ENCODE peak calls at places on chromosomes 3 and 15, in four cellular contexts. Y is AG04450, R is Calu3, T is neural progenitor cell. U is an unnamed sample.

GRCh38 chr3:44065311-44065710 is 176.4 kb upstream of the TOPAZ1 start:
- DNase-seq in Y (no peak), R (peak), T (no peak), U (no peak)

GRCh38 chr3:181705081-181705480 is 6.6 kb upstream of the SOX2 start:
- DNase-seq in Y (no peak), R (no peak), T (peak), U (no peak)

GRCh38 chr3:139120336-139120971 is 75.8 kb upstream of the PRR23C start:
- DNase-seq in Y (peak), R (no peak), T (no peak), U (peak)

GRCh38 chr15:43912991-43913927 is 86.5 kb downstream of the WDR76 start:
- DNase-seq in Y (peak), R (peak), T (no peak), U (no peak)

GRCh38 chr15:47514251-47514652 is 203.1 kb upstream of the SEMA6D start:
- DNase-seq in Y (no peak), R (no peak), T (no peak), U (no peak)

GRCh38 chr3:177126015-177126773 is 71.1 kb downstream of the TBL1XR1 start:
- DNase-seq in Y (no peak), R (no peak), T (no peak), U (no peak)

GRCh38 chr15:91694829-91695205 is 158.7 kb upstream of the SLCO3A1 start:
- DNase-seq in Y (peak), R (peak), T (no peak), U (peak)

GRCh38 chr3:37198547-37198946 is 24.2 kb upstream of the LRRFIP2 start:
- DNase-seq in Y (no peak), R (no peak), T (no peak), U (no peak)

GRCh38 chr15:76198456-76199105 is 112.7 kb downstream of the ETFA start:
- DNase-seq in Y (no peak), R (no peak), T (no peak), U (no peak)

GRCh38 chr15:40369971-40370370 is 12.0 kb downstream of the DISP2 start:
- DNase-seq in Y (no peak), R (no peak), T (no peak), U (no peak)

GRCh38 chr3:175980731-175981130 is 1121.6 kb downstream of the NAALADL2 start:
- DNase-seq in Y (no peak), R (no peak), T (no peak), U (no peak)

GRCh38 chr3:45065373-45065720 is 39.2 kb downstream of the CLEC3B start:
- DNase-seq in Y (no peak), R (no peak), T (no peak), U (no peak)

GRCh38 chr15:84826369-84826823 is 9.2 kb downstream of the ALPK3 start:
- DNase-seq in Y (no peak), R (peak), T (peak), U (peak)

GRCh38 chr15:68400066-68400456 is 31.9 kb downstream of the ITGA11 start:
- DNase-seq in Y (no peak), R (no peak), T (no peak), U (no peak)

GRCh38 chr3:16849240-16849639 is 35.5 kb upstream of the PLCL2 start:
- DNase-seq in Y (no peak), R (peak), T (peak), U (peak)

GRCh38 chr3:23807161-23808015 is 1.6 kb downstream of the UBE2E1 start:
- DNase-seq in Y (no peak), R (no peak), T (no peak), U (peak)

GRCh38 chr3:172156309-172156998 is 117.1 kb downstream of the FNDC3B start:
- DNase-seq in Y (no peak), R (peak), T (no peak), U (no peak)

GRCh38 chr3:108008931-108009635 is 81.7 kb downstream of the CD47 start:
- DNase-seq in Y (peak), R (no peak), T (no peak), U (no peak)

GRCh38 chr15:32998979-32999677 is 195.4 kb downstream of the FMN1 start:
- DNase-seq in Y (no peak), R (no peak), T (no peak), U (no peak)

GRCh38 chr15:77034620-77035467 is 36.1 kb downstream of the TSPAN3 start:
- DNase-seq in Y (no peak), R (peak), T (peak), U (peak)

GRCh38 chr15:31347981-31348803 is 21.6 kb downstream of the KLF13 start:
- DNase-seq in Y (no peak), R (no peak), T (no peak), U (no peak)

GRCh38 chr15:60673918-60674558 is 195.1 kb upstream of the ICE2 start:
- DNase-seq in Y (peak), R (peak), T (no peak), U (peak)

GRCh38 chr3:105527949-105528348 is 161.2 kb downstream of the ALCAM start:
- DNase-seq in Y (no peak), R (no peak), T (no peak), U (no peak)

GRCh38 chr3:50637945-50638344 is 21.0 kb downstream of the MAPKAPK3 start:
- DNase-seq in Y (no peak), R (no peak), T (no peak), U (no peak)

GRCh38 chr3:114850913-114851312 is 296.2 kb downstream of the ZBTB20 start:
- DNase-seq in Y (no peak), R (no peak), T (no peak), U (no peak)

GRCh38 chr3:10334042-10334441 is 13.1 kb upstream of the SEC13 start:
- DNase-seq in Y (no peak), R (no peak), T (no peak), U (no peak)

GRCh38 chr3:10335190-10335738 is 14.4 kb upstream of the SEC13 start:
- DNase-seq in Y (no peak), R (no peak), T (no peak), U (no peak)

GRCh38 chr3:10333359-10333670 is 12.4 kb upstream of the SEC13 start:
- DNase-seq in Y (no peak), R (no peak), T (no peak), U (no peak)

GRCh38 chr3:10335871-10336622 is 15.1 kb upstream of the SEC13 start:
- DNase-seq in Y (no peak), R (no peak), T (no peak), U (no peak)

DNA sequence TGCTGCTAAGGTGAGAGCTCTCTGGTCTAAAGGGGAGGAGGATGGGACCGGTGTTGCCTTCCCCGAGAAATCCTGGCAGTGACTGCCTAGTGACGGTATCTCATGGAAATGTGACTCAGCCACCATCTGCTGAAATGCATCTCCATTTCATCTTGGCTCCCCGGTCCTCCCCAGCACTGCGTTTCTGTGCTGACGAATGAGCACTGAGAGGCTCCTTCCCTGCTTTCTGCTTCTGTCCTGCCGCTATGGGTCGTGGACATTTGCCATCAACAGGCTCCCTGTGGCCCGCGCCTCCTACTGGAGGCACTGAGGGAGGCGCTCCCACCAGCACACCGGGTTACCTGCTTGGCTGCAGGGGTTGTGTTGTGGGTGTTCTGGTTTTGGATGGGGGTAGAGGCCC is 13.5 kb upstream of the SEC13 start:
- DNase-seq in Y (no peak), R (no peak), T (peak), U (no peak)
- TF ChIP-seq CTCF in Y (peak), R (no peak), T (peak), U (no peak)

DNA sequence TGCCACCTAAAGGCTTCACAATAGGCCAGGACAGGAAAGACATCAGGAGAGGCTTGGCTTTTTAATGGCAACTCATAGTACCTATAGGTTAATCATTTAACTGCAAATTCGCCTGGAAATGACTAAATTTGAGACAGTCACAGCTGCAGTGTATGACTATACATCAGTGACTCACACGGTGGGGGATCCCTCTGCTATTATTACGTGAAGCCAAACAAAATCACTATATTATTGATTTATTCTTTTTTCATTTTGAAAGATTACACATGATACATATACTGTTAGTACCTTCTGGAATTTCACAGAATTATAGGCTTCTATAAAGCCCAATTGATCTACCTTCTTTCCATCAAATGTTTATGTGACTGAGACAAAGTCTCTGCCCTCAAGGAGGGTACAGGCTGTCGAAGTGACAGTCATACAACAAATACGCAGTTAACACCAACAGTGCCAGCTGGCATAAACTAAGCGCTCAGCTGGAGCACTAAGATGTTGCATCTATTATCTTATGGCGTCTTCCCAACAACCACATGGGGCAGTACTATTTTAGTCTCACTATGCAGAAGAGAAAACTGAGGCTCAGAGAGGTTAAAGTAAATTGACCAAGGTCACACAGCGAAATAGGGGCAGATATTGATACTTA is 82.0 kb upstream of the LMOD3 start:
- DNase-seq in Y (no peak), R (peak), T (no peak), U (no peak)
- TF ChIP-seq CTCF in Y (no peak), R (no peak), T (no peak), U (no peak)

DNA sequence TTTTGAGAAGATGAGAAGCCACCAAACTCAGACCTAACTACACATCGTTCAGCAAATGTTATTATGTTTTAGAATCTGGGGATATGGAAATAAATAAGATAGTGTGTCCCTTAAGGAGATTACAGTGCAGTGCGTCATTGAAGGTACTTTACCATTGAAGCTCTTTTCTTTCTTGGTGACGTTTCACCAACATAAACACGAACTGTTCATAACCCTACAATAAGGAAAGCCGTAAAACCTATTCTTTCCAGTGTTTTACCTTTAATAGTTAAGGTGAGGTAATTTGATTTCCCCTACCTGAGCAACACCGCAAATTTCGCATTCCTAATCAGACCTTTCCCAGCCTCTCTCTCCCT is 818 bp downstream of the CCDC66 start:
- DNase-seq in Y (no peak), R (no peak), T (no peak), U (no peak)
- TF ChIP-seq CTCF in Y (no peak), R (no peak), T (no peak), U (no peak)

GRCh38 chr3:132730891-132731580 is 8.8 kb upstream of the NPHP3 start:
- DNase-seq in Y (no peak), R (peak), T (peak), U (no peak)
- TF ChIP-seq CTCF in Y (peak), R (peak), T (peak), U (no peak)

GRCh38 chr15:99907698-99908097 is 174.5 kb upstream of the LYSMD4 start:
- DNase-seq in Y (no peak), R (no peak), T (no peak), U (no peak)
- TF ChIP-seq CTCF in Y (no peak), R (no peak), T (no peak), U (no peak)

GRCh38 chr15:49456166-49456565 is 33.1 kb downstream of the FGF7 start:
- DNase-seq in Y (no peak), R (no peak), T (no peak), U (no peak)
- TF ChIP-seq CTCF in Y (no peak), R (no peak), T (no peak), U (no peak)

DNA sequence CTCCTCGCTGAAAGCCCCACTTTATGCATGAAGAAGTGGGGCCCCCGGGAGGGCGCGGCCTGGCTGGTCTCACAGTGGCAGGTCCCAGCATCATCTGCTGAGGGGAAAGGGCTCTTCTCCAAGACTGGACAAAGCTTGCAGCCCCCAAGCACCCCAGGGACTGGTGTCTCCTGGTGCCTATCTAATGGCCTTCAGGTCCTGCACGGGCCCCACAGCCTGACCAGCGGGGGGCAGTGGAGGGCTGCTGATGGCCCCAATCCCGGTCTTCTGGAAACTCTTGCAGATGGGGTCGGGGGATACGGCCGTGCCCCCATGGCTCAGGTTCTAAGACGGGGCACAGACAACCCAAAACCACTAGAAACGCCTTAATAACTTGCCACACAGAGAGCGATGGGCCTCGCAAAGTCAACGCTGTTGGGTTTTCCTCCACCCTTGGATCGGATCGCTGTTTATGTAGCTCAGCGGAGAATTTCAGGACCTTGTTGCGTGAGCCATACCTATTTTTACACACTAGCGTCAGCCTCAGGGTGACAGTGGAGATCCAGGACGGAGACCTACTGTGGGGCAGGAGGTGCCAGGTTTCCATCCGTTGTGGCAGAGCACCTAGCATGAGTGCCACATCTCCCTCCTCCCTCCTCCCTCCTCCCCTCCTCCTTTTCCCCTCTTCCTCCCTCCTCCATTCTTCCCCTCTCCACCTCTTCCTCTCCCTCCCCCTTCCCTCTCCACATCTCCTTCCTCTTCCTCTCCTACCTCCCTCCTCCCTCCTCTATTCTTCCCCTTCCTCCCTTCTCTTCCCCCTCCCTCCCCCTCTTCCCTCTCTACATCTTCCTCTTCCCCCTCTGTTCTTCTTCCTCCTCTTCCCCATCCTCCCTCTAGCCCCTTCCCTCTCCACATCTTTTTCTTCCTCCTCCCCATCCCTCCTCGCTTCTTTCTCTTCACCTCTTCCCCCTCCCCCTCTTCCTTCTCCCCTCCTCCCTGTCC is 79.3 kb upstream of the ALDH1L1 start:
- DNase-seq in Y (no peak), R (peak), T (peak), U (peak)
- TF ChIP-seq CTCF in Y (peak), R (peak), T (peak), U (peak)

DNA sequence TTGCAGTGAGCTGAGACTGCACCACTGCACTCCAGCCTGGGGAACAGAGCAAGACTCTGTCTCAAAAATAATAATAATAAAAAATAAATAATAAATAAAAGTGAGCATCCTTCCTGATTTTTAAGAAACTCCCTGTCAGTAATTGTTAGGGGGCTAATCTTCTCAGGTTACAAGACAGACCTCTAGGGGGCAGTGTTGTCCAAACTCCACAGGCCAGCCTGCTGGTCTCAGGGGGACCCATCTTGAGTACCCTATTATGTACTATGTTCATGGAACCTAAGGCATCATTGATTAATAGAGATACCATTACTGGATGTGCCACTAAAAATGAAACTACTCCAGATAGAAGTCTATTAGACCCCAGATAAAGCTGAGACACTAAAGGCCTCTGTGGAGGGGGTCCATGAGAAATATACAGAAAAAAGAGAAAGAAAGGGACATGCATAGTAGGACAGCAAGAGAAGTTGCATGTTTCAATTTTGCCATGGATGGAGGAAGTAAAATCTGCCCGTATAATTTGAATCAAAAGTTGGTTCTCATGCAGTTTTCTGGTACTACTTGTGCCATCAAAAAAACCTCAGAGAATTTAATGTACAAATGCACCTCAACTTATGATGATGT is 85.5 kb upstream of the CDV3 start:
- DNase-seq in Y (no peak), R (peak), T (peak), U (peak)
- TF ChIP-seq CTCF in Y (peak), R (peak), T (peak), U (peak)

U was measured in colonic mucosa.